ENCODE peak calls at places on chromosomes 16 and 17, in six cellular contexts. W is fibroblast of the aortic adventitia, O is right lobe of liver, E is heart right ventricle, C is activated B cell treated with CpG ODN at 0.5 μM for 24 hours, I is spleen. H is an unnamed sample.

GRCh38 chr16:74842413-74842812 is 67.8 kb upstream of the FA2H start:
- DNase-seq in E (no peak), W (no peak), I (no peak), C (no peak), O (no peak), H (no peak)

GRCh38 chr17:37131064-37131463 is 182.3 kb downstream of the AATF start:
- DNase-seq in C (no peak), I (no peak), E (no peak), W (no peak), O (no peak), H (no peak)

GRCh38 chr17:80722656-80723055 is 178.0 kb downstream of the RPTOR start:
- DNase-seq in O (no peak), E (no peak), C (no peak), W (no peak), I (no peak), H (no peak)

GRCh38 chr16:84450176-84450865 is 54.1 kb downstream of the MEAK7 start:
- DNase-seq in C (no peak), E (no peak), W (no peak), I (no peak), O (no peak), H (peak; percentile 6)

GRCh38 chr17:38565853-38566665 is 39.7 kb downstream of the SRCIN1 start:
- DNase-seq in O (no peak), C (no peak), W (no peak), E (no peak), I (no peak), H (no peak)

GRCh38 chr17:59149841-59150511 is 5.0 kb downstream of the SKA2 start:
- DNase-seq in O (no peak), I (no peak), C (no peak), W (no peak), E (no peak), H (no peak)

GRCh38 chr16:58507963-58508670 is 7.2 kb upstream of the SETD6 start:
- DNase-seq in E (no peak), I (no peak), O (no peak), W (no peak), C (no peak), H (no peak)

GRCh38 chr17:78127240-78127887 is 1.2 kb downstream of the TMC6 start:
- DNase-seq in E (peak; percentile 84), W (no peak), I (peak; percentile 96), O (peak; percentile 83), C (peak; percentile 52), H (no peak)

GRCh38 chr17:27352481-27353460 is 58.9 kb downstream of the WSB1 start:
- DNase-seq in E (peak; percentile 46), I (no peak), O (no peak), W (peak; percentile 66), C (no peak), H (no peak)

GRCh38 chr17:38730526-38731379 is 612 bp downstream of the CISD3 start:
- DNase-seq in O (peak; percentile 96), C (no peak), E (peak; percentile 77), I (peak; percentile 87), W (peak; percentile 47), H (no peak)

GRCh38 chr17:33871720-33872535 is 383.2 kb upstream of the CCL2 start:
- DNase-seq in E (no peak), I (no peak), W (no peak), O (no peak), C (no peak), H (no peak)

GRCh38 chr17:13352747-13353415 is 248.8 kb downstream of the HS3ST3A1 start:
- DNase-seq in E (no peak), I (no peak), W (no peak), O (no peak), C (no peak), H (no peak)

GRCh38 chr16:67456383-67457140 is 24.4 kb downstream of the ATP6V0D1 start:
- DNase-seq in I (no peak), C (no peak), O (no peak), E (peak; percentile 56), W (peak; percentile 89), H (no peak)

GRCh38 chr16:27982184-27982583 is 81.3 kb downstream of the GSG1L start:
- DNase-seq in W (no peak), C (no peak), E (no peak), O (no peak), I (no peak), H (no peak)

GRCh38 chr16:9047689-9048301 is 43.6 kb upstream of the HAPSTR1 start:
- DNase-seq in C (no peak), E (peak; percentile 89), I (peak; percentile 77), O (peak; percentile 94), W (peak; percentile 100), H (peak; percentile 66)

GRCh38 chr16:24550295-24550694 is 10.9 kb downstream of the RBBP6 start:
- DNase-seq in W (no peak), C (no peak), O (no peak), E (no peak), I (no peak), H (no peak)

GRCh38 chr17:68519911-68520310 is 7.7 kb downstream of the PRKAR1A start:
- DNase-seq in C (no peak), O (no peak), I (no peak), E (peak; percentile 41), W (peak; percentile 40), H (no peak)

GRCh38 chr17:77240976-77241375 is 100.2 kb downstream of the SEC14L1 start:
- DNase-seq in C (no peak), E (no peak), I (no peak), W (no peak), O (no peak), H (no peak)

GRCh38 chr16:82830944-82831343 is 204.2 kb downstream of the CDH13 start:
- DNase-seq in W (no peak), C (no peak), E (no peak), I (no peak), O (no peak), H (no peak)

GRCh38 chr16:87317766-87318121 is 552 bp upstream of the C16orf95 start:
- DNase-seq in C (no peak), I (peak; percentile 85), O (peak; percentile 65), E (peak; percentile 16), W (peak; percentile 68), H (no peak)

GRCh38 chr16:64453643-64454042 is 668.2 kb downstream of the CDH11 start:
- DNase-seq in I (no peak), O (no peak), E (no peak), W (no peak), C (no peak), H (no peak)

GRCh38 chr16:64459402-64459801 is 662.5 kb downstream of the CDH11 start:
- DNase-seq in W (no peak), O (no peak), I (no peak), C (no peak), E (no peak), H (no peak)

GRCh38 chr16:64459821-64460220 is 662.0 kb downstream of the CDH11 start:
- DNase-seq in W (peak; percentile 74), I (no peak), C (no peak), E (peak; percentile 15), O (no peak), H (no peak)

GRCh38 chr16:64452446-64452845 is 669.4 kb downstream of the CDH11 start:
- DNase-seq in O (no peak), C (no peak), I (no peak), E (no peak), W (no peak), H (no peak)

DNA sequence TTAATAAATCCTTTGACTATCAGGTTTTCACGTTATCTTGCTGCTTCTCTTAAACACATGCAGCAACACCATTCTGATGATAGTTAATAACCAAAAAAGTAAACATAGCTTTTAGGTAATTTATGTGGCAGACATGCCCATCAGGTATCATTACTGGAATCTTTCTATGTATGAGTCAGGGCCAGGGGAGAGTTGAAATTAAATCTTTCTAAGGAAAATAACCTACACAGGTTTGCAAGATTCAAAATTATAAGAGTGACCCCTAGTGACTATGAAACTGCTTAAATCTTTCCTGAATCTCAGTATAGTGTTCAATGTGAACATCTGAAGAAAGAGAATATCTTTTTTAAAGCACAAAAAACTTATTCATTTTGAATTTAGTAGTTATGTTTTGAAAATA is 666.6 kb downstream of the CDH11 start:
- DNase-seq in I (no peak), E (no peak), C (no peak), O (no peak), W (peak; percentile 76), H (no peak)
- TF ChIP-seq CTCF in I (no peak), E (peak; percentile 60), C (no peak), O (no peak), W (peak; percentile 33), H (no peak)

DNA sequence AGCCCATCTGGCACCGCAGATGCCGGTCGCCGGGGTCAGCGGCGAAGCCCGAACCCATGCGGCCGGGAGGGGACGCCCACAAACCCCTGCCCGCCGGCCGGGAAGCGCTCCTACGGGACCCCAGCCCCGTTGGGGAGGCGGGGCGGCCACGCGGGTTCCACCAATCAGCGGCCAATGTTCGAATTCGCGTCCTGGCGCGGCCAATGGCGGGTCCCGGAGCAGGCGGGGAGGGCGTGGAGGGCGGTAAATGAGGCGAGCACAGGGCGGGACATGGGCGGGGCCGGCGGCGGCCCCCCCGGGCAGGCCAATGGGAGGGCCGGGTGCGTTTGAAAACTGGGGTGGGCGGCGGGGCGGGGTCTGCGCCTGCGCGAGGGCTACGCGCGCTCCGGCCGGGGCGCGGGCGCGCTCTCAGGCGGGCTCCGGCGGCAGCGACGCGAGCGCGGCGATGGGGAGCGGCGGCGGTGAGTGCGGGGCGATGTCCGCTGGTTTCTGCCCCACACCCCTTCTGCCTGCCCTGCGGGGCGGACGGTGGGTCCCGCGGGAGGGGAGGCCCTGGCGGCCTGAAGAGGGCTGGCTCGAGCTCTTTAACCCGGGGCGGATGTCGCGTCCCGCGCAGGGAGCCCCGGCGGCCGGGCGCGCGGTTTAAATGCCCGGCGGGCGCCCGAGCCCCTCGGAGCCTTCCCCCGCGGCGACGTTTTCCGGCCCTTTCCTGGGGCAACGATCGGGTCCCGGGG is at the start of gene CCNF:
- DNase-seq in W (peak; percentile 91), I (peak; percentile 98), O (peak; percentile 98), E (peak; percentile 97), C (peak; percentile 91), H (peak; percentile 91)
- TF ChIP-seq CTCF in W (no peak), I (peak; percentile 8), O (no peak), E (peak; percentile 22), C (no peak), H (no peak)

DNA sequence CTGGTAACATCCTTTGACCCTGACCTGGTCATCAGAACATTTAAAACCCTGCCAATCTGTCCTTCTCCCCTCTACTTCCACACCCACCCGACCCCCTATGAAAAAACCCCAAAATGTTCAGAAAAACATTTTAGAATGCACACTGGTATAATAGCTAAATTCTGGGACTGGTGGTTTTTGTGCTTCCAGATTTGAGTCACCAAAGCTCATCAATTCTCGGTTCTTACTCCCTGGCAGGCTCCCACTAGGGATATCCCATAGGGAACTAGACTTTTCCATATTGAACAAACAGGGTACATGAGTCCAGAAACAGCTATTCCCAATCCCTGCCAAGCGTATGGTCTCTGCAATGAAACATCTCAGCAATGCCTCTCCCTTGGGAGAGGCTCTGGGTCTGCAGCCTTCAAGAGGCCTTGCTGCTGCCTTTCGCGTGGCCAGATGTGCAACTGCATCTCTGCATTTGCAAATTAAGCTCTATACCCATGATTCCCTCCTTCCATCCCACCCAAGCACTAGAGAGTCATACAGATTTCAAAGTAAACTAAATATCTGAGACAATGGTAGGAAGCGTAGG is 67.7 kb downstream of the SMG6 start:
- DNase-seq in C (no peak), O (no peak), I (no peak), W (peak; percentile 97), E (peak; percentile 53), H (no peak)
- TF ChIP-seq CTCF in C (no peak), O (no peak), I (no peak), W (peak; percentile 44), E (no peak), H (no peak)

GRCh38 chr17:39946551-39947330 is 16.1 kb upstream of the GSDMA start:
- DNase-seq in W (no peak), I (no peak), C (no peak), O (no peak), E (no peak), H (no peak)
- TF ChIP-seq CTCF in W (no peak), I (no peak), C (no peak), O (no peak), E (no peak), H (no peak)